ENCODE peak calls at places on chromosomes 5 and 9, in five cellular contexts. One of them, this sample, is unnamed.

GRCh38 chr9:136934247-136934646 is 10.3 kb downstream of the FBXW5 start:
- DNase-seq in K562: no peak
- DNase-seq in HCT116: no peak
- DNase-seq in GM12878: no peak
- DNase-seq in H1: no peak
- DNase-seq in this sample: no peak

GRCh38 chr5:130034872-130035271 is 130.6 kb downstream of the CHSY3 start:
- DNase-seq in K562: no peak
- DNase-seq in HCT116: no peak
- DNase-seq in GM12878: no peak
- DNase-seq in H1: no peak
- DNase-seq in this sample: no peak

GRCh38 chr9:122719218-122719617 is 4.6 kb upstream of the OR1L4 start:
- DNase-seq in K562: no peak
- DNase-seq in HCT116: no peak
- DNase-seq in GM12878: no peak
- DNase-seq in H1: no peak
- DNase-seq in this sample: no peak

GRCh38 chr9:13445123-13445522 is 165.6 kb upstream of the MPDZ start:
- DNase-seq in K562: no peak
- DNase-seq in HCT116: no peak
- DNase-seq in GM12878: no peak
- DNase-seq in H1: no peak
- DNase-seq in this sample: no peak

GRCh38 chr5:37859805-37860204 is 20.0 kb upstream of the GDNF start:
- DNase-seq in K562: no peak
- DNase-seq in HCT116: no peak
- DNase-seq in GM12878: peak; percentile 75
- DNase-seq in H1: no peak
- DNase-seq in this sample: no peak

GRCh38 chr5:100539519-100539918 is 4.3 kb downstream of the FAM174A start:
- DNase-seq in K562: no peak
- DNase-seq in HCT116: no peak
- DNase-seq in GM12878: no peak
- DNase-seq in H1: no peak
- DNase-seq in this sample: no peak

GRCh38 chr5:20088361-20088760 is 100.4 kb upstream of the CDH18 start:
- DNase-seq in K562: no peak
- DNase-seq in HCT116: no peak
- DNase-seq in GM12878: no peak
- DNase-seq in H1: no peak
- DNase-seq in this sample: no peak

GRCh38 chr5:91182763-91183162 is 200.4 kb downstream of the ARRDC3 start:
- DNase-seq in K562: no peak
- DNase-seq in HCT116: no peak
- DNase-seq in GM12878: no peak
- DNase-seq in H1: peak; percentile 43
- DNase-seq in this sample: no peak

GRCh38 chr9:131739192-131739961 is 499 bp downstream of the RAPGEF1 start:
- DNase-seq in K562: peak; percentile 79
- DNase-seq in HCT116: no peak
- DNase-seq in GM12878: no peak
- DNase-seq in H1: peak; percentile 71
- DNase-seq in this sample: no peak

GRCh38 chr5:146878471-146879172 is at the start of gene PPP2R2B:
- DNase-seq in K562: no peak
- DNase-seq in HCT116: no peak
- DNase-seq in GM12878: no peak
- DNase-seq in H1: no peak
- DNase-seq in this sample: no peak

GRCh38 chr5:39447059-39447458 is 22.3 kb upstream of the DAB2 start:
- DNase-seq in K562: no peak
- DNase-seq in HCT116: no peak
- DNase-seq in GM12878: no peak
- DNase-seq in H1: no peak
- DNase-seq in this sample: no peak

GRCh38 chr9:4397917-4398316 is 92.4 kb upstream of the SLC1A1 start:
- DNase-seq in K562: no peak
- DNase-seq in HCT116: no peak
- DNase-seq in GM12878: no peak
- DNase-seq in H1: no peak
- DNase-seq in this sample: no peak

GRCh38 chr5:17679597-17680187 is 45.4 kb downstream of the TAF11L14 start:
- DNase-seq in K562: no peak
- DNase-seq in HCT116: no peak
- DNase-seq in GM12878: no peak
- DNase-seq in H1: no peak
- DNase-seq in this sample: no peak

GRCh38 chr9:4591123-4591500 is 71.0 kb upstream of the PLPP6 start:
- DNase-seq in K562: no peak
- DNase-seq in HCT116: no peak
- DNase-seq in GM12878: no peak
- DNase-seq in H1: no peak
- DNase-seq in this sample: no peak

GRCh38 chr9:97638666-97639065 is 5.0 kb downstream of the NCBP1 start:
- DNase-seq in K562: no peak
- DNase-seq in HCT116: no peak
- DNase-seq in GM12878: no peak
- DNase-seq in H1: no peak
- DNase-seq in this sample: no peak
- TF ChIP-seq ZNF274 in K562: no peak
- TF ChIP-seq ZNF274 in HCT116: no peak
- TF ChIP-seq ZNF274 in GM12878: no peak
- TF ChIP-seq ZNF274 in H1: no peak
- TF ChIP-seq ZNF274 in this sample: no peak

GRCh38 chr9:112198646-112199045 is 23.5 kb upstream of the SUSD1 start:
- DNase-seq in K562: no peak
- DNase-seq in HCT116: no peak
- DNase-seq in GM12878: no peak
- DNase-seq in H1: no peak
- DNase-seq in this sample: no peak

GRCh38 chr9:112200699-112201098 is 25.6 kb upstream of the SUSD1 start:
- DNase-seq in K562: no peak
- DNase-seq in HCT116: no peak
- DNase-seq in GM12878: no peak
- DNase-seq in H1: no peak
- DNase-seq in this sample: no peak

GRCh38 chr9:112207451-112207850 is 32.4 kb upstream of the SUSD1 start:
- DNase-seq in K562: no peak
- DNase-seq in HCT116: no peak
- DNase-seq in GM12878: no peak
- DNase-seq in H1: no peak
- DNase-seq in this sample: no peak

GRCh38 chr9:112203536-112203935 is 28.4 kb upstream of the SUSD1 start:
- DNase-seq in K562: no peak
- DNase-seq in HCT116: no peak
- DNase-seq in GM12878: no peak
- DNase-seq in H1: no peak
- DNase-seq in this sample: no peak
- TF ChIP-seq ZNF274 in K562: no peak
- TF ChIP-seq ZNF274 in HCT116: no peak
- TF ChIP-seq ZNF274 in GM12878: no peak
- TF ChIP-seq ZNF274 in H1: no peak
- TF ChIP-seq ZNF274 in this sample: no peak

GRCh38 chr5:78600656-78601452 is 47.7 kb downstream of the LHFPL2 start:
- DNase-seq in K562: no peak
- DNase-seq in HCT116: no peak
- DNase-seq in GM12878: no peak
- DNase-seq in H1: no peak
- DNase-seq in this sample: no peak
- TF ChIP-seq ZNF274 in K562: no peak
- TF ChIP-seq ZNF274 in HCT116: no peak
- TF ChIP-seq ZNF274 in GM12878: no peak
- TF ChIP-seq ZNF274 in H1: no peak
- TF ChIP-seq ZNF274 in this sample: no peak

GRCh38 chr9:83327323-83327722 is 210.9 kb downstream of the FRMD3 start:
- DNase-seq in K562: no peak
- DNase-seq in HCT116: no peak
- DNase-seq in GM12878: no peak
- DNase-seq in H1: no peak
- DNase-seq in this sample: no peak
- TF ChIP-seq ZNF274 in K562: no peak
- TF ChIP-seq ZNF274 in HCT116: no peak
- TF ChIP-seq ZNF274 in GM12878: no peak
- TF ChIP-seq ZNF274 in H1: no peak
- TF ChIP-seq ZNF274 in this sample: no peak

GRCh38 chr5:113092683-113093082 is 116.1 kb downstream of the DCP2 start:
- DNase-seq in K562: no peak
- DNase-seq in HCT116: no peak
- DNase-seq in GM12878: no peak
- DNase-seq in H1: no peak
- DNase-seq in this sample: no peak

GRCh38 chr5:113089653-113090335 is 113.2 kb downstream of the DCP2 start:
- DNase-seq in K562: no peak
- DNase-seq in HCT116: no peak
- DNase-seq in GM12878: no peak
- DNase-seq in H1: no peak
- DNase-seq in this sample: no peak

GRCh38 chr5:113087994-113088519 is 111.5 kb downstream of the DCP2 start:
- DNase-seq in K562: no peak
- DNase-seq in HCT116: no peak
- DNase-seq in GM12878: no peak
- DNase-seq in H1: no peak
- DNase-seq in this sample: no peak

GRCh38 chr5:113091622-113092021 is 115.0 kb downstream of the DCP2 start:
- DNase-seq in K562: no peak
- DNase-seq in HCT116: no peak
- DNase-seq in GM12878: no peak
- DNase-seq in H1: no peak
- DNase-seq in this sample: no peak

DNA sequence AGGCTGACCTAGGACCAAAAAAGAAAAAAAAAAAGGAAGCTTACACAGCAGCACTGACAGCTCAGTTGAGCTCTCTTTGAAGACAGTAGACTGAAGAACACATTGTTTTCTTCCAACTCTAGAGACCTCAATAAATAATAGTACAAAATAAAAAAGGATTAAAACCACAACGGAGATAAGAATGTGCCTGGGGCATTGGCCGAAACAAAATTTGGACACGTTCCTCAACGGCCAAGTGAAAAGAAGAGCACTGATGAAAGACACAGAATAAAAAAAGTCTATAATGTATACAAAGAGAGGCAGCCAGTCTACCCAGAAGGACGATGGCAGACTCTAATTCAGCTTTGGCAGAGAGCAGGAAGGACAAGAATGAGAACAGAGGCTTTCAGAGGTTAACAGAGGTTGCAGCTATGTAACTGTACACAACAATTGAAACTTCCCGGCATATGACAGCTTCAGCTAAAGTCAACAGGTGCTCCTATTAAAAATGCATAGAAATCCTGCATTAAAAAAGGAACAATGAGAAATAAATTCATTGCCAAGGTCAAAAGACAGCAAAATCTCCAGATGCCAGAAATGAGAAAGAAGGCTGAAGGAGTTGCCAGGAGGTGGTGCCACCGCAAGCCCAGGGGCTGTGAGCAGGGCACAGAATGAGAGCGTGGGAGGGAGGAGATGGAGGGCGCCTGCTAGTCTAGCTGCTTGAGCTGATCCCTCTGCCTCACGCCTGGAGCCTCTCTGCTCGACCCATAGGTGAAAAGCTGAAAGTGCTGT is 113.9 kb downstream of the DCP2 start:
- DNase-seq in K562: no peak
- DNase-seq in HCT116: no peak
- DNase-seq in GM12878: no peak
- DNase-seq in H1: no peak
- DNase-seq in this sample: no peak
- TF ChIP-seq ZNF274 in K562: no peak
- TF ChIP-seq ZNF274 in HCT116: no peak
- TF ChIP-seq ZNF274 in GM12878: no peak
- TF ChIP-seq ZNF274 in H1: no peak
- TF ChIP-seq ZNF274 in this sample: no peak

DNA sequence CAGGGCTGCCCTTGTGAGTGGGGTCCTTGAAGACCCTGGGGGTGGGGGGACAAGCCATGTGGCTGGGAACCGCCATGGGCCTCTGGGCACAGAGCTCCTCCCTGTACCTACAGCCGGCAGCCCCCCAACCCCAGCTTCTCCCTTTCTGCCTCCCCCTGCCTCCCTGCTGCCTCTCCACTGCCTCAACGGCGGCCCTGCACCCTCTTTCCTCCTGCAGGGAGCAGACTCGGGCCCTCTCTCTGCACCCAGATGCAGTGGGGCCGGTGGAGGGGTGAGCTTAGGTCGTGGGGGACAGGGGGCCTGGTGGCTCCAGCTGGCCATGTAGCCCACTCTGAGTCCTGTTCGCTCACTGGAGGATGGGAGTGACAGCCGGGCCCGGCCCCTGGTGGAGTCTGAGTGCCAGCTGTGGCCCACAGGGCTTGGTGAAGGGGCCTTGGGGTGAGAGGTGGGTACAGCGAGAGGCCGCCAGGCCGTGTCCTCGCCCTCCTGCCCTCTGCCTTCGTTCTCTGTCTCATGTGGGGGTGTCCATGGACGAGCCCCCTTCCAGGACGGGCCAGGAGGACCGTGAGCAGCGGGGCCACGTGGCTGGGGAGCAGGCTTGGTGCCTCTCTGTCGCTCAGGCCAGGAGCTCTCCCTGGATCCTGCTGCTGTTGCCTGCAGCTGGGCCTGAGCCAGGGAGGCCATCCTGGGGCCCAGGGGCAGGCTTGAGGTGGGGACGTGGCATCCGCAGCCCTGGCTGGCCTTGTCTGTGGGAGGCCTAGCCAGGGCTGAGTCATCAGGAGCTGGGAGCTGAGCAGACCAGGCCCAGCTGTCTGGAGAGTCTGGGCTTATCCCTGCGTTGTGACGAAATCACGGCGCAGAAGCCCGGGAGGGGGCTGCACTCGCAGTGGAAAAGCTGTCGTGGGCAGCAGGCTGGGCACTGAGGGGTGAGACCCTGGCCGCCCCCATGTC is 139.1 kb upstream of the COL5A1 start:
- DNase-seq in K562: no peak
- DNase-seq in HCT116: no peak
- DNase-seq in GM12878: no peak
- DNase-seq in H1: no peak
- DNase-seq in this sample: no peak
- TF ChIP-seq ZNF274 in K562: no peak
- TF ChIP-seq ZNF274 in HCT116: no peak
- TF ChIP-seq ZNF274 in GM12878: no peak
- TF ChIP-seq ZNF274 in H1: no peak
- TF ChIP-seq ZNF274 in this sample: no peak

GRCh38 chr5:72328172-72328571 is 8.0 kb downstream of the PTCD2 start:
- DNase-seq in K562: no peak
- DNase-seq in HCT116: no peak
- DNase-seq in GM12878: no peak
- DNase-seq in H1: no peak
- DNase-seq in this sample: no peak
- TF ChIP-seq ZNF274 in K562: no peak
- TF ChIP-seq ZNF274 in HCT116: no peak
- TF ChIP-seq ZNF274 in GM12878: no peak
- TF ChIP-seq ZNF274 in H1: no peak
- TF ChIP-seq ZNF274 in this sample: no peak

DNA sequence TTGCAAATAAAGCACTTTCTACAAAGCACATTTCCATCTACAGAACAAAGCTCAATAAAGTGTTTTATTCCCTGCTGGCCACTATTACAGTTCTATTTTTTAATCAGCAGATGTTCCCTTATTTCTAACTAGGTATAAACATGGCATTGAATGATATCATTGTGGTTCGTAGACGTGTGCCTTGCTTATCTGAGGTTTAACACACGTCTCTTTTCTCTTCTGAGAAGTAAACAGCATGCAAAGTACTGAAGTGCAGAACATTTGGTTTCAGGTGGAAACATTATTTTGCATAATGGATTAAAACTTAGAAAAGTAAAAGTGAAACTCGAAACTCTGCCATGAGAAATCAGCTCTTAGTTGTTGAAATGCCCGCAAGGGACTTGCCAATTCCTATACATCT is 1989.3 kb upstream of the WWC1 start:
- DNase-seq in K562: no peak
- DNase-seq in HCT116: no peak
- DNase-seq in GM12878: no peak
- DNase-seq in H1: no peak
- DNase-seq in this sample: no peak
- TF ChIP-seq ZNF274 in K562: no peak
- TF ChIP-seq ZNF274 in HCT116: no peak
- TF ChIP-seq ZNF274 in GM12878: no peak
- TF ChIP-seq ZNF274 in H1: no peak
- TF ChIP-seq ZNF274 in this sample: no peak